ENCODE peak calls at places on chromosomes 6 and 20, in seven cellular contexts. One of them, this sample, is unnamed.

GRCh38 chr6:20261685-20262084 is 49.4 kb upstream of the MBOAT1 start:
- DNase-seq in M059J: no peak
- DNase-seq in H9: no peak
- DNase-seq in fibroblast of pulmonary artery: no peak
- DNase-seq in activated gamma-delta T cell: no peak
- DNase-seq in NCI-H1436: no peak
- DNase-seq in GM23248: no peak
- DNase-seq in this sample: no peak

GRCh38 chr6:45924763-45925342 is 90.8 kb downstream of the CLIC5 start:
- DNase-seq in M059J: no peak
- DNase-seq in H9: no peak
- DNase-seq in fibroblast of pulmonary artery: no peak
- DNase-seq in activated gamma-delta T cell: no peak
- DNase-seq in NCI-H1436: no peak
- DNase-seq in GM23248: no peak
- DNase-seq in this sample: no peak

GRCh38 chr6:136408205-136408604 is 118.6 kb upstream of the BCLAF1 start:
- DNase-seq in M059J: peak; percentile 18
- DNase-seq in H9: no peak
- DNase-seq in fibroblast of pulmonary artery: peak; percentile 50
- DNase-seq in activated gamma-delta T cell: no peak
- DNase-seq in NCI-H1436: no peak
- DNase-seq in GM23248: peak; percentile 75
- DNase-seq in this sample: peak; percentile 59

GRCh38 chr6:77543601-77544000 is 80.3 kb upstream of the HTR1B start:
- DNase-seq in M059J: no peak
- DNase-seq in H9: no peak
- DNase-seq in fibroblast of pulmonary artery: no peak
- DNase-seq in activated gamma-delta T cell: no peak
- DNase-seq in NCI-H1436: no peak
- DNase-seq in GM23248: no peak
- DNase-seq in this sample: no peak

GRCh38 chr6:71220466-71220865 is 68.1 kb upstream of the OGFRL1 start:
- DNase-seq in M059J: no peak
- DNase-seq in H9: no peak
- DNase-seq in fibroblast of pulmonary artery: no peak
- DNase-seq in activated gamma-delta T cell: no peak
- DNase-seq in NCI-H1436: no peak
- DNase-seq in GM23248: no peak
- DNase-seq in this sample: no peak

GRCh38 chr20:46411637-46412036 is 5.2 kb upstream of the ELMO2 start:
- DNase-seq in M059J: no peak
- DNase-seq in H9: no peak
- DNase-seq in fibroblast of pulmonary artery: no peak
- DNase-seq in activated gamma-delta T cell: no peak
- DNase-seq in NCI-H1436: no peak
- DNase-seq in GM23248: no peak
- DNase-seq in this sample: no peak

GRCh38 chr6:157982580-157983438 is 1.1 kb downstream of the SYNJ2 start:
- DNase-seq in M059J: peak; percentile 76
- DNase-seq in H9: no peak
- DNase-seq in fibroblast of pulmonary artery: peak; percentile 52
- DNase-seq in activated gamma-delta T cell: no peak
- DNase-seq in NCI-H1436: no peak
- DNase-seq in GM23248: peak; percentile 74
- DNase-seq in this sample: peak; percentile 20

GRCh38 chr6:147099974-147100373 is 104.2 kb upstream of the STXBP5 start:
- DNase-seq in M059J: peak; percentile 78
- DNase-seq in H9: no peak
- DNase-seq in fibroblast of pulmonary artery: peak; percentile 78
- DNase-seq in activated gamma-delta T cell: no peak
- DNase-seq in NCI-H1436: no peak
- DNase-seq in GM23248: peak; percentile 61
- DNase-seq in this sample: no peak

GRCh38 chr6:143098054-143098673 is 37.5 kb downstream of the AIG1 start:
- DNase-seq in M059J: no peak
- DNase-seq in H9: no peak
- DNase-seq in fibroblast of pulmonary artery: no peak
- DNase-seq in activated gamma-delta T cell: no peak
- DNase-seq in NCI-H1436: no peak
- DNase-seq in GM23248: no peak
- DNase-seq in this sample: peak; percentile 44

GRCh38 chr6:83847179-83847578 is 6.0 kb upstream of the RIPPLY2 start:
- DNase-seq in M059J: no peak
- DNase-seq in H9: no peak
- DNase-seq in fibroblast of pulmonary artery: no peak
- DNase-seq in activated gamma-delta T cell: no peak
- DNase-seq in NCI-H1436: no peak
- DNase-seq in GM23248: no peak
- DNase-seq in this sample: no peak

GRCh38 chr6:1612902-1613301 is 3.2 kb downstream of the FOXC1 start:
- DNase-seq in M059J: peak; percentile 93
- DNase-seq in H9: no peak
- DNase-seq in fibroblast of pulmonary artery: peak; percentile 61
- DNase-seq in activated gamma-delta T cell: no peak
- DNase-seq in NCI-H1436: no peak
- DNase-seq in GM23248: peak; percentile 84
- DNase-seq in this sample: peak; percentile 43

GRCh38 chr6:157921685-157922367 is 59.8 kb upstream of the SYNJ2 start:
- DNase-seq in M059J: no peak
- DNase-seq in H9: no peak
- DNase-seq in fibroblast of pulmonary artery: no peak
- DNase-seq in activated gamma-delta T cell: no peak
- DNase-seq in NCI-H1436: no peak
- DNase-seq in GM23248: peak; percentile 90
- DNase-seq in this sample: no peak

GRCh38 chr6:156464100-156464878 is 312.9 kb upstream of the ARID1B start:
- DNase-seq in M059J: no peak
- DNase-seq in H9: no peak
- DNase-seq in fibroblast of pulmonary artery: no peak
- DNase-seq in activated gamma-delta T cell: no peak
- DNase-seq in NCI-H1436: no peak
- DNase-seq in GM23248: no peak
- DNase-seq in this sample: no peak

GRCh38 chr6:160312900-160313299 is 35.3 kb upstream of the SLC22A3 start:
- DNase-seq in M059J: no peak
- DNase-seq in H9: no peak
- DNase-seq in fibroblast of pulmonary artery: no peak
- DNase-seq in activated gamma-delta T cell: no peak
- DNase-seq in NCI-H1436: no peak
- DNase-seq in GM23248: no peak
- DNase-seq in this sample: no peak

GRCh38 chr20:61287583-61287982 is 35.5 kb downstream of the CDH4 start:
- DNase-seq in M059J: no peak
- DNase-seq in H9: no peak
- DNase-seq in fibroblast of pulmonary artery: no peak
- DNase-seq in activated gamma-delta T cell: no peak
- DNase-seq in NCI-H1436: no peak
- DNase-seq in GM23248: no peak
- DNase-seq in this sample: no peak

GRCh38 chr6:161901740-161902426 is 628.0 kb upstream of the AGPAT4 start:
- DNase-seq in M059J: no peak
- DNase-seq in H9: no peak
- DNase-seq in fibroblast of pulmonary artery: no peak
- DNase-seq in activated gamma-delta T cell: no peak
- DNase-seq in NCI-H1436: no peak
- DNase-seq in GM23248: no peak
- DNase-seq in this sample: no peak

GRCh38 chr6:35299674-35300073 is 2.1 kb downstream of the DEF6 start:
- DNase-seq in M059J: no peak
- DNase-seq in H9: no peak
- DNase-seq in fibroblast of pulmonary artery: no peak
- DNase-seq in activated gamma-delta T cell: no peak
- DNase-seq in NCI-H1436: no peak
- DNase-seq in GM23248: no peak
- DNase-seq in this sample: peak; percentile 94

GRCh38 chr6:133630651-133631050 is 258.3 kb upstream of the TCF21 start:
- DNase-seq in M059J: peak; percentile 67
- DNase-seq in H9: no peak
- DNase-seq in fibroblast of pulmonary artery: no peak
- DNase-seq in activated gamma-delta T cell: no peak
- DNase-seq in NCI-H1436: no peak
- DNase-seq in GM23248: no peak
- DNase-seq in this sample: no peak

GRCh38 chr6:26131618-26132017 is 44.4 kb downstream of the HFE start:
- DNase-seq in M059J: no peak
- DNase-seq in H9: no peak
- DNase-seq in fibroblast of pulmonary artery: no peak
- DNase-seq in activated gamma-delta T cell: no peak
- DNase-seq in NCI-H1436: no peak
- DNase-seq in GM23248: no peak
- DNase-seq in this sample: no peak

GRCh38 chr6:93580441-93580840 is 161.1 kb upstream of the EPHA7 start:
- DNase-seq in M059J: no peak
- DNase-seq in H9: no peak
- DNase-seq in fibroblast of pulmonary artery: no peak
- DNase-seq in activated gamma-delta T cell: no peak
- DNase-seq in NCI-H1436: no peak
- DNase-seq in GM23248: no peak
- DNase-seq in this sample: no peak

GRCh38 chr6:125363010-125363359 is 61.2 kb upstream of the HDDC2 start:
- DNase-seq in M059J: peak; percentile 71
- DNase-seq in H9: no peak
- DNase-seq in fibroblast of pulmonary artery: no peak
- DNase-seq in activated gamma-delta T cell: no peak
- DNase-seq in NCI-H1436: no peak
- DNase-seq in GM23248: peak; percentile 58
- DNase-seq in this sample: no peak